ENCODE peak calls at places on chromosomes 6 and 20, in seven cellular contexts. V, O, K, B, R, M and C are unnamed samples.

GRCh38 chr6:153024401-153025017 is 22.0 kb upstream of the MTRF1L start:
- DNase-seq in V (peak), O (peak), K (peak), B (peak), R (no peak), M (peak), C (no peak)

GRCh38 chr6:113856011-113856551 is 1.1 kb upstream of the MARCKS start:
- DNase-seq in V (peak), O (no peak), K (peak), B (peak), R (no peak), M (no peak), C (no peak)

GRCh38 chr6:108598316-108598863 is 37.7 kb downstream of the FOXO3 start:
- DNase-seq in V (peak), O (no peak), K (no peak), B (peak), R (no peak), M (no peak), C (no peak)

GRCh38 chr6:121435444-121436069 is at the start of gene GJA1:
- DNase-seq in V (peak), O (peak), K (no peak), B (no peak), R (peak), M (no peak), C (no peak)

GRCh38 chr20:10022615-10023014 is 12.2 kb upstream of the ANKEF1 start:
- DNase-seq in V (no peak), O (no peak), K (no peak), B (no peak), R (no peak), M (no peak), C (no peak)

GRCh38 chr6:105014954-105015353 is 58.0 kb downstream of the LIN28B start:
- DNase-seq in V (no peak), O (no peak), K (no peak), B (no peak), R (no peak), M (no peak), C (no peak)

GRCh38 chr6:56370127-56370540 is 122.8 kb upstream of the COL21A1 start:
- DNase-seq in V (peak), O (peak), K (peak), B (no peak), R (peak), M (no peak), C (peak)

GRCh38 chr6:14601490-14601889 is 483.9 kb downstream of the CD83 start:
- DNase-seq in V (no peak), O (no peak), K (peak), B (no peak), R (no peak), M (peak), C (no peak)

GRCh38 chr6:45613678-45614077 is 235.9 kb upstream of the SUPT3H start:
- DNase-seq in V (peak), O (no peak), K (no peak), B (no peak), R (no peak), M (peak), C (peak)

GRCh38 chr6:15952231-15953151 is 176.4 kb upstream of the MYLIP start:
- DNase-seq in V (no peak), O (no peak), K (no peak), B (no peak), R (no peak), M (no peak), C (no peak)

GRCh38 chr6:41895300-41896233 is at the start of gene USP49:
- DNase-seq in V (peak), O (peak), K (peak), B (peak), R (peak), M (peak), C (peak)

GRCh38 chr20:9218412-9219001 is 149.6 kb downstream of the PLCB4 start:
- DNase-seq in V (no peak), O (no peak), K (no peak), B (no peak), R (no peak), M (no peak), C (no peak)

GRCh38 chr6:15320683-15321082 is 74.8 kb downstream of the JARID2 start:
- DNase-seq in V (peak), O (no peak), K (no peak), B (no peak), R (no peak), M (no peak), C (no peak)

GRCh38 chr6:150813319-150813992 is 52.0 kb upstream of the MTHFD1L start:
- DNase-seq in V (peak), O (no peak), K (no peak), B (peak), R (no peak), M (no peak), C (no peak)

GRCh38 chr20:45041464-45042337 is 59.2 kb downstream of the KCNS1 start:
- DNase-seq in V (peak), O (no peak), K (no peak), B (no peak), R (no peak), M (no peak), C (no peak)

GRCh38 chr6:20302168-20302567 is 89.9 kb upstream of the MBOAT1 start:
- DNase-seq in V (no peak), O (no peak), K (no peak), B (no peak), R (no peak), M (no peak), C (no peak)

GRCh38 chr6:106797186-106797585 is 167.8 kb downstream of the QRSL1 start:
- DNase-seq in V (no peak), O (no peak), K (no peak), B (no peak), R (no peak), M (no peak), C (no peak)

GRCh38 chr6:149031545-149032317 is 284.9 kb downstream of the UST start:
- DNase-seq in V (peak), O (no peak), K (no peak), B (no peak), R (peak), M (no peak), C (no peak)

GRCh38 chr20:54172856-54173652 is 732 bp downstream of the CYP24A1 start:
- DNase-seq in V (no peak), O (no peak), K (no peak), B (no peak), R (no peak), M (peak), C (no peak)

GRCh38 chr20:9794831-9795230 is 44.0 kb downstream of the PAK5 start:
- DNase-seq in V (no peak), O (no peak), K (no peak), B (no peak), R (no peak), M (no peak), C (no peak)

GRCh38 chr6:52522151-52522626 is 54.7 kb downstream of the TRAM2 start:
- DNase-seq in V (peak), O (no peak), K (no peak), B (no peak), R (peak), M (no peak), C (peak)

GRCh38 chr6:70411542-70411941 is 1.8 kb upstream of the FAM135A start:
- DNase-seq in V (no peak), O (no peak), K (no peak), B (no peak), R (no peak), M (no peak), C (no peak)

GRCh38 chr6:146545608-146546007 is 2.0 kb downstream of the RAB32 start:
- DNase-seq in V (peak), O (no peak), K (no peak), B (no peak), R (no peak), M (no peak), C (no peak)

GRCh38 chr6:35016417-35017221 is 124.5 kb downstream of the TCP11 start:
- DNase-seq in V (peak), O (no peak), K (no peak), B (no peak), R (no peak), M (no peak), C (peak)

GRCh38 chr6:131060311-131060710 is 2.7 kb downstream of the EPB41L2 start:
- DNase-seq in V (peak), O (no peak), K (no peak), B (peak), R (no peak), M (no peak), C (no peak)

GRCh38 chr6:154001494-154002285 is 37.4 kb upstream of the OPRM1 start:
- DNase-seq in V (no peak), O (no peak), K (no peak), B (no peak), R (no peak), M (no peak), C (no peak)

GRCh38 chr20:955111-955510 is 39.0 kb upstream of the ANGPT4 start:
- DNase-seq in V (no peak), O (no peak), K (no peak), B (no peak), R (peak), M (no peak), C (no peak)

GRCh38 chr20:955656-956055 is 39.5 kb upstream of the ANGPT4 start:
- DNase-seq in V (no peak), O (no peak), K (no peak), B (no peak), R (no peak), M (no peak), C (no peak)

GRCh38 chr20:952196-952795 is 36.2 kb upstream of the ANGPT4 start:
- DNase-seq in V (no peak), O (no peak), K (no peak), B (no peak), R (peak), M (no peak), C (no peak)

GRCh38 chr20:951384-952169 is 35.4 kb upstream of the ANGPT4 start:
- DNase-seq in V (no peak), O (no peak), K (no peak), B (no peak), R (peak), M (no peak), C (no peak)

GRCh38 chr20:953742-954141 is 37.6 kb upstream of the ANGPT4 start:
- DNase-seq in V (no peak), O (no peak), K (no peak), B (no peak), R (peak), M (no peak), C (no peak)
- TF ChIP-seq CTCF in V (no peak), O (no peak), K (no peak), B (no peak), R (peak), M (peak), C (no peak)

GRCh38 chr6:169096326-169096882 is 157.2 kb downstream of the THBS2 start:
- DNase-seq in V (no peak), O (peak), K (no peak), B (no peak), R (no peak), M (no peak), C (no peak)
- TF ChIP-seq CTCF in V (peak), O (no peak), K (no peak), B (no peak), R (no peak), M (no peak), C (no peak)

GRCh38 chr20:41690702-41691101 is 72.5 kb upstream of the CHD6 start:
- DNase-seq in V (no peak), O (no peak), K (no peak), B (no peak), R (no peak), M (no peak), C (no peak)

GRCh38 chr20:41694796-41695195 is 76.6 kb upstream of the CHD6 start:
- DNase-seq in V (no peak), O (no peak), K (no peak), B (no peak), R (no peak), M (no peak), C (no peak)

GRCh38 chr20:41693136-41693979 is 75.2 kb upstream of the CHD6 start:
- DNase-seq in V (peak), O (peak), K (peak), B (peak), R (peak), M (peak), C (peak)

GRCh38 chr20:41696428-41696827 is 78.3 kb upstream of the CHD6 start:
- DNase-seq in V (peak), O (no peak), K (no peak), B (no peak), R (no peak), M (no peak), C (no peak)

DNA sequence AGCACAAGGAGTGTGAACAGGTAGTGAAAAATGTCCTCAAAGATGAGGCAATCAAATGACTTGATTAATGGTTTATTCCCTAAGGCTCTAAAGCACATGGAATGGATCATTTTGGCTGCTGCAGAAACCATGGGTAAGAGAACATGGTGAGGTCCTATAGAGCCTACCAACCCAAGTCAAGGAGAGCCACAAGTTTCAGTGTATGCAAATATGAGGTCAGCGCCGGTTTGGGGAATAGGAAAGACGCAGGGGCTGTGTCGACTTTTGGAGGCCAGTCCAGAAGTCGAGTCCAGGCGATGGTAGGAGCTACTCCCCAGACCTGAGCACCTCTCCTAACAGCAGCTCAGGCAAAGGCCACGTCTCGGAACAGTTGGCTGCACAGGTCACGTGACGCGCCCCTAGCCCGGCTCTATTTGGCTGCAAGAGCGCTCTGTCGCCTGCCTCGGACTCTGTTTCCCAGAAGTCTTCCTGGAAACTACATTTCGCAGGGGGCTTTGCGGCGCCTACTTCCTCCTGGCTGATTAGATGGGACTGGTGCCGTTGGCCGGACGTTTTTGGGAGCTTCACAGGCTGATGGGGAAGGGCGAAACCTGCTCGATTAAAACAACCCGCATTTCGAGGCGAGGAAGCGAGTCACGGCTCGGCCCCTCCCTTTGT is 74.4 kb upstream of the CHD6 start:
- DNase-seq in V (peak), O (peak), K (peak), B (peak), R (peak), M (peak), C (peak)
- TF ChIP-seq CTCF in V (no peak), O (no peak), K (no peak), B (no peak), R (no peak), M (no peak), C (no peak)

DNA sequence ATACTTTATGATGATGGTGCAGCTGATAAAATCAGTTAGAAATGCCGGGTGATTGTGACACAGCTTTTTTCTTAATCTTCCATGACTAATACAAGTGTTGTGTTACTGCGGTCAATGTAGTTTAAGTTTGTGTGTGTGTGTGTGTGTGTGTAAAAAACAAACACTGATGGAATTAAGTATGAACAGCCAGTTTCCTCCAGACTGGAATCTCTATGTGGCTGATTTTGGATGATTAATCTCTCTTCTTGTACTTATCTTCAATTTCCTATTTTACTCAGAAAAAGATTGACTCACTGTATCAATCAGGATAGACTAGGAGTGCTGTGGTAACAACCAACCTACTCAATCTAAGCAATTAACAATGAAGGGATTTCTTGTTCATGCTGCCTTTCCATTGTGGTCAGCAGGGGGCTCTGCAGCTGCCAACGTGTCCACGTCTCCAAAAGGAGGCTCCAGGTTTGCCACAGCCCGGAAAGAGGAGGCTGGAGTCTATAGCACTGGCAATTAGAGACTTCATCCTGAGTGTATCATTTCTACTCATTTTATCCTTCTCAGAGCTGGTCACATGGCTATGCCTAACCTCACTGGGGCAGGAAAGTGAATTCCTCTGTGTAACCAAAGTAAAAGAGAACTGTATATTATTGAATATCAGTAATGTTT is 107.7 kb downstream of the CD109 start:
- DNase-seq in V (peak), O (no peak), K (no peak), B (no peak), R (no peak), M (peak), C (no peak)
- TF ChIP-seq CTCF in V (peak), O (no peak), K (no peak), B (peak), R (peak), M (peak), C (peak)

GRCh38 chr6:44059359-44060342 is 67.6 kb downstream of the MRPL14 start:
- DNase-seq in V (peak), O (no peak), K (no peak), B (no peak), R (no peak), M (no peak), C (peak)
- TF ChIP-seq CTCF in V (no peak), O (no peak), K (no peak), B (no peak), R (no peak), M (no peak), C (no peak)

GRCh38 chr6:143267740-143268139 is 182.8 kb downstream of the ADAT2 start:
- DNase-seq in V (peak), O (no peak), K (no peak), B (no peak), R (no peak), M (no peak), C (no peak)
- TF ChIP-seq CTCF in V (no peak), O (no peak), K (no peak), B (no peak), R (no peak), M (no peak), C (no peak)

GRCh38 chr6:3240595-3240994 is 13.1 kb upstream of the TUBB2B start:
- DNase-seq in V (no peak), O (no peak), K (no peak), B (no peak), R (no peak), M (no peak), C (no peak)

GRCh38 chr6:3235969-3236368 is 8.5 kb upstream of the TUBB2B start:
- DNase-seq in V (no peak), O (no peak), K (no peak), B (peak), R (no peak), M (no peak), C (no peak)

GRCh38 chr6:3235486-3235885 is 8.0 kb upstream of the TUBB2B start:
- DNase-seq in V (no peak), O (no peak), K (no peak), B (peak), R (peak), M (no peak), C (no peak)

GRCh38 chr6:3237761-3238662 is 10.6 kb upstream of the TUBB2B start:
- DNase-seq in V (no peak), O (no peak), K (no peak), B (peak), R (no peak), M (no peak), C (no peak)

GRCh38 chr6:3239110-3239830 is 11.8 kb upstream of the TUBB2B start:
- DNase-seq in V (no peak), O (no peak), K (no peak), B (no peak), R (no peak), M (no peak), C (no peak)
- TF ChIP-seq CTCF in V (peak), O (no peak), K (no peak), B (no peak), R (no peak), M (peak), C (no peak)

GRCh38 chr20:957544-957943 is 41.4 kb upstream of the ANGPT4 start:
- DNase-seq in V (no peak), O (no peak), K (no peak), B (peak), R (no peak), M (no peak), C (no peak)
- TF ChIP-seq CTCF in V (peak), O (no peak), K (no peak), B (no peak), R (no peak), M (no peak), C (no peak)

GRCh38 chr6:117483004-117483644 is 650 bp downstream of the DCBLD1 start:
- DNase-seq in V (no peak), O (peak), K (peak), B (peak), R (peak), M (peak), C (peak)
- TF ChIP-seq CTCF in V (no peak), O (no peak), K (no peak), B (no peak), R (no peak), M (no peak), C (no peak)